ENCODE peak calls at places on chromosomes 6 and 20, in ten cellular contexts. B is skeletal muscle cell, E is brain microvascular endothelial cell, T is GM12865, S is fibroblast of pulmonary artery, C is uterus, D is heart left ventricle, Q is A549, F is AG09309, R is astrocyte of the cerebellum. O is an unnamed sample.

GRCh38 chr20:11890331-11891080 is 27.2 kb upstream of the BTBD3 start:
- DNase-seq in B (peak), E (peak), T (peak), S (peak), C (peak), D (peak), Q (peak), F (peak), R (peak), O (peak)

GRCh38 chr6:43125119-43125518 is 46.0 kb upstream of the SRF start:
- DNase-seq in B (peak), E (peak), T (no peak), S (peak), C (peak), D (no peak), Q (no peak), F (peak), R (peak), O (peak)

GRCh38 chr6:73631849-73632248 is 21.9 kb downstream of the SLC17A5 start:
- DNase-seq in B (no peak), E (no peak), T (no peak), S (no peak), C (no peak), D (no peak), Q (no peak), F (no peak), R (no peak), O (peak)

GRCh38 chr20:23435675-23436539 is 3.6 kb upstream of the CSTL1 start:
- DNase-seq in B (no peak), E (no peak), T (no peak), S (peak), C (no peak), D (no peak), Q (no peak), F (no peak), R (no peak), O (no peak)

GRCh38 chr20:10316582-10316981 is 98.0 kb downstream of the SNAP25 start:
- DNase-seq in B (no peak), E (no peak), T (peak), S (no peak), C (no peak), D (no peak), Q (no peak), F (no peak), R (no peak), O (peak)

GRCh38 chr6:158131926-158132325 is 36.1 kb downstream of the SERAC1 start:
- DNase-seq in B (no peak), E (peak), T (peak), S (peak), C (no peak), D (no peak), Q (peak), F (no peak), R (no peak), O (peak)

GRCh38 chr6:151493495-151494234 is at the start of gene CCDC170:
- DNase-seq in B (no peak), E (peak), T (no peak), S (no peak), C (peak), D (peak), Q (peak), F (no peak), R (no peak), O (peak)

GRCh38 chr20:9332783-9333482 is 181.5 kb upstream of the LAMP5 start:
- DNase-seq in B (no peak), E (no peak), T (no peak), S (no peak), C (no peak), D (no peak), Q (no peak), F (no peak), R (no peak), O (no peak)

GRCh38 chr6:53628354-53629119 is 37.0 kb downstream of the KLHL31 start:
- DNase-seq in B (peak), E (no peak), T (no peak), S (peak), C (peak), D (no peak), Q (no peak), F (peak), R (peak), O (peak)

GRCh38 chr6:159720708-159721107 is 6.6 kb upstream of the WTAP start:
- DNase-seq in B (no peak), E (no peak), T (peak), S (peak), C (no peak), D (no peak), Q (peak), F (no peak), R (no peak), O (peak)

GRCh38 chr6:134240664-134241431 is 77.1 kb downstream of the SGK1 start:
- DNase-seq in B (no peak), E (no peak), T (peak), S (no peak), C (no peak), D (peak), Q (no peak), F (no peak), R (no peak), O (no peak)

GRCh38 chr6:106087548-106088325 is 1.6 kb downstream of the PRDM1 start:
- DNase-seq in B (peak), E (peak), T (no peak), S (peak), C (peak), D (peak), Q (no peak), F (peak), R (peak), O (peak)

GRCh38 chr6:6941201-6941600 is 166.6 kb upstream of the RREB1 start:
- DNase-seq in B (no peak), E (no peak), T (no peak), S (no peak), C (no peak), D (no peak), Q (no peak), F (no peak), R (no peak), O (no peak)

GRCh38 chr20:37347891-37348642 is 2.1 kb downstream of the SRC start:
- DNase-seq in B (no peak), E (no peak), T (no peak), S (no peak), C (no peak), D (no peak), Q (no peak), F (no peak), R (no peak), O (no peak)

GRCh38 chr20:38143646-38144554 is 21.2 kb downstream of the TGM2 start:
- DNase-seq in B (peak), E (peak), T (no peak), S (peak), C (peak), D (peak), Q (peak), F (peak), R (no peak), O (peak)

GRCh38 chr20:6780414-6780813 is 12.9 kb downstream of the BMP2 start:
- DNase-seq in B (no peak), E (no peak), T (no peak), S (no peak), C (no peak), D (peak), Q (no peak), F (no peak), R (no peak), O (peak)

GRCh38 chr6:7787137-7787575 is 61.3 kb downstream of the BMP6 start:
- DNase-seq in B (peak), E (peak), T (no peak), S (peak), C (peak), D (no peak), Q (no peak), F (peak), R (peak), O (peak)

GRCh38 chr6:20534295-20534897 is at the start of gene CDKAL1:
- DNase-seq in B (peak), E (peak), T (peak), S (peak), C (peak), D (peak), Q (peak), F (peak), R (peak), O (peak)

GRCh38 chr6:110399219-110400071 is 15.9 kb downstream of the DDO start:
- DNase-seq in B (no peak), E (no peak), T (no peak), S (no peak), C (peak), D (peak), Q (no peak), F (no peak), R (no peak), O (peak)

GRCh38 chr6:30481213-30481964 is 7.9 kb upstream of the HLA-E start:
- DNase-seq in B (no peak), E (no peak), T (no peak), S (no peak), C (no peak), D (no peak), Q (no peak), F (no peak), R (no peak), O (no peak)

GRCh38 chr6:100808638-100809275 is 72.4 kb downstream of the ASCC3 start:
- DNase-seq in B (no peak), E (peak), T (no peak), S (peak), C (no peak), D (no peak), Q (no peak), F (no peak), R (no peak), O (peak)

GRCh38 chr6:42211726-42212125 is 5.9 kb downstream of the MRPS10 start:
- DNase-seq in B (no peak), E (no peak), T (peak), S (no peak), C (no peak), D (no peak), Q (no peak), F (no peak), R (no peak), O (no peak)

GRCh38 chr20:62374431-62375152 is 7.5 kb upstream of the LAMA5 start:
- DNase-seq in B (no peak), E (no peak), T (no peak), S (no peak), C (no peak), D (no peak), Q (no peak), F (no peak), R (no peak), O (no peak)

GRCh38 chr6:148479498-148479897 is 136.9 kb downstream of the SASH1 start:
- DNase-seq in B (no peak), E (no peak), T (no peak), S (no peak), C (no peak), D (peak), Q (no peak), F (no peak), R (no peak), O (no peak)

DNA sequence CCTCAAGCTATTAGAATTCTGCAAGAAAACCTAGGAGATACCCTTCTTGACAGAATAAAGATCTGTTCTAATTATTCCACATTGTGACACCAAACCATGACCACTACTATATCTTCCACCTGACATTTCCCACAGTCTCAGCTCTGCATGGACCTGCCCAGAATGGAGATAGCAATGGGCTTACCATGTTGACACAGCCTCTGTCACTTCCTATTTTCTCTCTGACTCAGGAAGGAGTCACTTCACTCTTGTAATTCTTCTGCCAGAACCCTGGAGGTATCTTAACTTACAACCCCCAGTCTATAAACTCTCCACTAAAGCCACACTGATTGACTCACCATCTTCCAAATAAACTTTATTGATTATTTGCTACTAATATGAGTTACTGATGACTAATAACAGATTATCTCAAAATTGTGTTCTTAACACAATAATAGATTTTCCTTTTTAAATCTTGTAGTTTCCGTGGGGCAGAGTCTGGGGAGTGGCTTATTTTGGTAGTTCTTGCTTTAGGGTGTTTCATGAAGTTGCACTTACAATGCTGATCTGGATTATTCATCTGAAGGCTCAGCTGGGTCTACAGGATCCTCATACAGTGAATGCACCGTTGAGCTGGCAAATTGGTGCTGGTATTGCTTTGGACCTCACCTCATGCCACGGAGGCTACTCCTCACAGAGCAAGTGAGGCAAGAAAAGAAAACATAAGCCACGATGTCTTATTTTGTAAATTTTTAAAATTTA is 869.9 kb downstream of the KIF16B start:
- DNase-seq in B (peak), E (peak), T (peak), S (peak), C (no peak), D (no peak), Q (peak), F (peak), R (peak), O (peak)
- H3K4me3 ChIP-seq in B (no peak), E (no peak), T (no peak), S (no peak), C (no peak), D (no peak), Q (no peak), F (no peak), R (no peak), O (no peak)

GRCh38 chr20:57683876-57684275 is 25.9 kb downstream of the PMEPA1 start:
- DNase-seq in B (no peak), E (no peak), T (no peak), S (no peak), C (no peak), D (no peak), Q (no peak), F (no peak), R (no peak), O (no peak)

GRCh38 chr20:57680131-57680716 is 29.6 kb downstream of the PMEPA1 start:
- DNase-seq in B (no peak), E (no peak), T (peak), S (no peak), C (no peak), D (no peak), Q (no peak), F (no peak), R (no peak), O (no peak)

GRCh38 chr20:57679113-57679512 is 30.7 kb downstream of the PMEPA1 start:
- DNase-seq in B (no peak), E (no peak), T (no peak), S (no peak), C (no peak), D (no peak), Q (no peak), F (no peak), R (no peak), O (no peak)

GRCh38 chr20:57682184-57683038 is 27.4 kb downstream of the PMEPA1 start:
- DNase-seq in B (no peak), E (no peak), T (peak), S (no peak), C (peak), D (no peak), Q (no peak), F (no peak), R (no peak), O (no peak)

GRCh38 chr20:57680934-57681914 is 28.6 kb downstream of the PMEPA1 start:
- DNase-seq in B (no peak), E (no peak), T (peak), S (no peak), C (no peak), D (no peak), Q (no peak), F (no peak), R (no peak), O (no peak)
- H3K4me3 ChIP-seq in B (no peak), E (no peak), T (no peak), S (no peak), C (no peak), D (no peak), Q (no peak), F (no peak), R (no peak), O (no peak)

DNA sequence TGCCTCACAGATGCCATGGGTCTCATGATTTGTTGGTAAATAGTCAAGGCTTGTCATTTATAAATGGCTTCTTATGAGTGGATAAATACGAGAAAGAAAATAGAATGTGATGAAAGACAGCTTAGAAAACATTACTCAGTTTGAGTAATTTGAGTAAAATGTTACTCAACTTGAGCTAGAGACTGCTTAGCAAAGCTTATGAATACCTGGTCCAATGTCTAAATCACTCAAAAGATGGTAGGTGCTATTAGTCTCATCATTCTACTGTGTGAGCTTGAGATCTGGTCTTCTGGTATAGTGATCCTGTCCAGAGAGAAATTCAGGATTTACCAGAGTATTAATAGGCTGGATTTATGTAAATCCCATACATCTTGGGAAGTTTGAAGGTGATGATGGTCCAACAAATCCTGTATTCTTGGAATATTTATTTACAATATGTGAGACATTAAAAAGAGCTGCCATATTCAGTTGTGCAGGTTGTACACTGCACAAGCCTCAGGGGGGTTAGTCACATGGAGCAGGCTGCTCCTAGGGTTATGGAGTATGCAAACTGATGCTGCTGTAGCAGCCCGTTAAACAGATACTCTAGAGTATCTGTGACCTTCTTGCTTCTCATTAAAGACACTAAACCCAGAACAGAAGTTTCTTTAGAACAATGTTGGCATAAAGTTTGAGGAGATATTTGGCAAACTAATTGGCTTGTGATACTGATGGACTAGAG is 112.9 kb downstream of the RCAN2 start:
- DNase-seq in B (no peak), E (no peak), T (no peak), S (no peak), C (no peak), D (no peak), Q (no peak), F (no peak), R (no peak), O (no peak)
- H3K4me3 ChIP-seq in B (no peak), E (no peak), T (no peak), S (no peak), C (no peak), D (no peak), Q (no peak), F (no peak), R (no peak), O (no peak)

DNA sequence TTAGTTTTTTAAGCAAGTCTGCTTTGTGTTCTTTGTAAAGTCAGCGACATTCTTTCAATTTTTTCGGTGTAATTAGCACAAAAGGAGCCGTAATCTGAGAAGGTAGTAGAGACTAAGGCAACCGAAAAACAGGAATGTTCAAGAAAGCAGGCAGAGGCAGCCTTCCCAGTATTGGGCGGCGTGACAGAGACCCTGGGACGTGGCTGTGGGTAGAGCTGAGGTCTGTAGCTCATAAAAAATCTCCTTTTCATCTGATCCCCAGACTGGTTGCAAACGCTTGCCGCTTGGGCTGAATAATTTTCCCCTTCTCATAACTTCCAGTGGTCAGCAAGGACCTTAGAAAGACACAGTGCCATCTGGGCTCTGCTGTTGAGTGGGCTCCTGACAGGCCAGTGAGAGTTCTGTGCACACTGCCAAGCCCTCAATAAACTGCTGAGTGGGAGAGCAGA is 30.8 kb downstream of the GNAS start:
- DNase-seq in B (no peak), E (no peak), T (no peak), S (no peak), C (no peak), D (no peak), Q (no peak), F (peak), R (peak), O (no peak)
- H3K4me3 ChIP-seq in B (no peak), E (no peak), T (no peak), S (no peak), C (no peak), D (no peak), Q (no peak), F (no peak), R (no peak), O (no peak)

DNA sequence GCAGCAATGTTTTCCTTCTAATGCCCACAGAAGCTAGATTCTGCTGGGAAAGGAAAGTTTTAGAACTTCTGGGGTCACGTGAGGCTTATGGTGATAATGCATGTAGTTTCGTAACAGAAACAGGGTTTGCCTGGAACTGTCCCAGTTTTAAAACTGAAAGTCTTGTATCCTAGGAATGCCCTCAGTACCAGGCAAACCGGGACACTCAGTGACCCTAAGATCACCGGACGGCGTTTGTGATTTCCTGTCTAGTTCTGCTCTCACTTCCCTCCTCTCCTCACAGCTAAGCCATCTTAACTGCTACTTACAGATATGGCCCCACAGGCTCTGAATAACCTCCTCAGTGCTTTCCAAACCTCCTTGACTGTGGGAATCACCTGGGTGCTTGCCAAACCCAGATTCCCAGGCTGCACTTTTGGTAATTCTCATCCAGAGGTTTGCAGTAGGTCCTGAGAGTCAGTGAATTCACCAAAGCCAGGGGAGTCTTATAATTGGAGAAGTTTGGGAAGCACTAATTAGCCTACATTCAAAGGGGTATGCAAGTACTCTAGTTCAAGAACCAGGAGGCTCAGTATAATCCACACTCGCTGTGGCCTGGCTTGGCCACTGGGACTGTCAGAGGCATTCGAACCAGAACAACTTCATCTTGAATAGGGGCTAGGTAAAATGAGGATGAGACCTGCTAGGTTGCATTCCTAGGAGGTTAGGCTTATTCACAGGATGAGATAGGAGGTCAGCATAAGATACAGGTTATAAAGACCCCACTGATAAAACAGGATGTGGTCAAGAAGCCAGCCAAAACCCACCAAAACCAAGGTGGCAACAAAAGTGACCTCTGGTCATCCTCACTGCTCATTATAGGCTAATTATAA is 231.6 kb upstream of the MYLIP start:
- DNase-seq in B (no peak), E (peak), T (peak), S (peak), C (peak), D (peak), Q (no peak), F (no peak), R (no peak), O (no peak)
- H3K4me3 ChIP-seq in B (no peak), E (no peak), T (no peak), S (peak), C (no peak), D (peak), Q (no peak), F (no peak), R (no peak), O (no peak)

GRCh38 chr6:444653-445275 is 53.2 kb downstream of the IRF4 start:
- DNase-seq in B (no peak), E (no peak), T (no peak), S (no peak), C (no peak), D (no peak), Q (no peak), F (no peak), R (no peak), O (no peak)
- H3K4me3 ChIP-seq in B (no peak), E (no peak), T (no peak), S (no peak), C (no peak), D (no peak), Q (no peak), F (no peak), R (no peak), O (no peak)

O was measured in cardiac fibroblast.